ENCODE peak calls at places on chromosomes 6 and 20, in four cellular contexts. M is body of pancreas, P is dorsolateral prefrontal cortex, F is stomach. O is an unnamed sample.

GRCh38 chr6:32664827-32665362 is 1.6 kb downstream of the HLA-DQB1 start:
- DNase-seq in M (no peak), P (no peak), F (peak; percentile 37), O (peak; percentile 20)

GRCh38 chr6:53336070-53336469 is 12.7 kb downstream of the ELOVL5 start:
- DNase-seq in M (no peak), P (no peak), F (no peak), O (no peak)

GRCh38 chr20:46348231-46348803 is 40.0 kb upstream of the CDH22 start:
- DNase-seq in M (no peak), P (no peak), F (no peak), O (peak; percentile 78)

GRCh38 chr6:140269766-140270165 is 895.3 kb upstream of the CITED2 start:
- DNase-seq in M (no peak), P (no peak), F (no peak), O (no peak)

GRCh38 chr6:109139109-109139508 is 43.8 kb downstream of the CEP57L1 start:
- DNase-seq in M (no peak), P (no peak), F (no peak), O (no peak)

GRCh38 chr6:38822963-38823362 is 107.9 kb downstream of the DNAH8 start:
- DNase-seq in M (no peak), P (no peak), F (no peak), O (no peak)

GRCh38 chr20:63112491-63113219 is 103.3 kb downstream of the YTHDF1 start:
- DNase-seq in M (no peak), P (no peak), F (no peak), O (no peak)

GRCh38 chr6:127868338-127868737 is 32.5 kb downstream of the THEMIS start:
- DNase-seq in M (no peak), P (no peak), F (no peak), O (no peak)

GRCh38 chr20:57439432-57439831 is 48.2 kb downstream of the RBM38 start:
- DNase-seq in M (peak; percentile 92), P (no peak), F (peak; percentile 94), O (no peak)

GRCh38 chr6:21189721-21190120 is 403.8 kb upstream of the SOX4 start:
- DNase-seq in M (no peak), P (no peak), F (no peak), O (no peak)

GRCh38 chr6:4351857-4352669 is 216.7 kb upstream of the ECI2 start:
- DNase-seq in M (peak; percentile 30), P (peak; percentile 76), F (peak; percentile 28), O (no peak)

GRCh38 chr6:108175592-108176279 is 9.9 kb downstream of the NR2E1 start:
- DNase-seq in M (peak; percentile 41), P (no peak), F (no peak), O (peak; percentile 23)

GRCh38 chr20:40689100-40689942 is at the start of gene MAFB:
- DNase-seq in M (peak; percentile 94), P (peak; percentile 96), F (peak; percentile 88), O (peak; percentile 21)

GRCh38 chr20:23889775-23890187 is 10.2 kb upstream of the CST5 start:
- DNase-seq in M (peak; percentile 58), P (peak; percentile 54), F (peak; percentile 31), O (peak; percentile 81)

GRCh38 chr6:12311106-12311505 is 20.9 kb downstream of the EDN1 start:
- DNase-seq in M (no peak), P (no peak), F (no peak), O (no peak)

GRCh38 chr6:143465546-143465945 is 14.9 kb downstream of the PEX3 start:
- DNase-seq in M (no peak), P (no peak), F (no peak), O (no peak)

GRCh38 chr20:51633430-51633829 is 90.9 kb upstream of the NFATC2 start:
- DNase-seq in M (no peak), P (no peak), F (no peak), O (no peak)

GRCh38 chr20:33165416-33166055 is 2.4 kb upstream of the BPIFA2 start:
- DNase-seq in M (no peak), P (no peak), F (no peak), O (peak; percentile 67)

GRCh38 chr6:143348531-143348930 is 102.0 kb downstream of the ADAT2 start:
- DNase-seq in M (no peak), P (no peak), F (no peak), O (no peak)

GRCh38 chr6:165906-166305 is 126.4 kb upstream of the DUSP22 start:
- DNase-seq in M (no peak), P (no peak), F (no peak), O (no peak)

GRCh38 chr6:128463942-128464341 is 56.5 kb downstream of the PTPRK start:
- DNase-seq in M (no peak), P (no peak), F (no peak), O (no peak)

GRCh38 chr6:132054525-132054924 is 103.4 kb upstream of the CCN2 start:
- DNase-seq in M (no peak), P (no peak), F (no peak), O (no peak)

GRCh38 chr20:31516166-31516565 is 1.9 kb downstream of the HM13 start:
- DNase-seq in M (no peak), P (no peak), F (no peak), O (no peak)

GRCh38 chr20:31515775-31516107 is 1.5 kb downstream of the HM13 start:
- DNase-seq in M (no peak), P (no peak), F (no peak), O (no peak)

GRCh38 chr20:31516651-31517050 is 2.4 kb downstream of the HM13 start:
- DNase-seq in M (no peak), P (no peak), F (no peak), O (no peak)

GRCh38 chr20:31515072-31515774 is 981 bp downstream of the HM13 start:
- DNase-seq in M (no peak), P (no peak), F (no peak), O (no peak)

DNA sequence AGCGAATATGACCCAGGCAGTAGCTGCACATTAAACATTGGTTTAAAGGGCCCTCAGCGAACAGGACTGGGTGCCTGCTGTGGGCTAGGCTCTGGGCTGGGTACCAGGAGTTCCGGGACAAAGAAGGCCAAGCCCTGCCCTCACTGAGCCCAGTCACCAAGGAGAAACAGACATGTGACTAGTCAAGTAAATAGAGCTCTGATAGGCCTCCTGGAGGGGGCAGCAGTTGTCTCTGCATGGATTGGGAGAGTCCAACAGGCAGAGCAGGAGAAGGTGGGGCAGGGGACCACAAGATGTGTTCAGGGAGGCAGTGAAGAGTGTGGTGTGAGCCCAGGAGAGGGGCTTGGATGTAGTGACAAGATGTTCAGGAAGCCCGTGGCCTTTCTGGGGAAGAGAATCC is 3.1 kb downstream of the HM13 start:
- DNase-seq in M (peak; percentile 76), P (no peak), F (peak; percentile 74), O (peak; percentile 78)
- H3K4me3 ChIP-seq in M (no peak overlapping the region), P (peak overlapping the region; percentile 19), F (no peak overlapping the region), O (no peak overlapping the region)

GRCh38 chr6:37486440-37486839 is 13.3 kb downstream of the CCDC167 start:
- DNase-seq in M (no peak), P (no peak), F (no peak), O (no peak)

GRCh38 chr6:37483917-37484785 is 15.5 kb downstream of the CCDC167 start:
- DNase-seq in M (peak; percentile 55), P (peak; percentile 62), F (peak; percentile 69), O (peak; percentile 87)

GRCh38 chr6:37483502-37483901 is 16.2 kb downstream of the CCDC167 start:
- DNase-seq in M (no peak), P (no peak), F (no peak), O (no peak)

GRCh38 chr6:37484786-37485170 is 14.9 kb downstream of the CCDC167 start:
- DNase-seq in M (no peak), P (no peak), F (no peak), O (no peak)

DNA sequence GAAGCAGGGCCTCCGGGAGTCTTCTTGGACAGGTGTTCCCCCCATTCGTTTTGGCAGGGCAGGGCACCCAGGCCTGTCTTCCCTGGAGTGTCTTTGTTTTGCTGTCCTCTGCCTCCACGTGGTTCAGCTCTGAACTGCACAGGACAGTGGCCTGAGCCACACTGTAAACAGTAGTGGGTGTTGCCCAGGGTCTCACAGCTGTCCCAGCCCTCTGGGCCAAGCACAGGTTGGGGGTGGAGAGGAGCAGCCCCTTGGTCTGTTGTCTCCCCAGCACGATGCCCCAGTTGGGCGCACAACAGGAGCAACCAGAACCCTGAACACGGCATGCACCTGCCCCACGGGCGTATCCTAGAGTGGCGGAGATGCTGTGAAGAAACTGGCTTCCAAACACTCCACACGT is 14.4 kb downstream of the CCDC167 start:
- DNase-seq in M (no peak), P (no peak), F (no peak), O (peak; percentile 81)
- TF ChIP-seq CTCF in M (no peak), P (no peak), F (no peak), O (peak; percentile 85)

GRCh38 chr20:10478930-10479329 is 43.8 kb downstream of the SLX4IP start:
- DNase-seq in M (no peak), P (no peak), F (no peak), O (no peak)

GRCh38 chr20:10476319-10476724 is 41.2 kb downstream of the SLX4IP start:
- DNase-seq in M (no peak), P (no peak), F (no peak), O (no peak)

GRCh38 chr20:10475225-10475624 is 40.1 kb downstream of the SLX4IP start:
- DNase-seq in M (no peak), P (no peak), F (no peak), O (no peak)

GRCh38 chr20:10481671-10482070 is 46.6 kb downstream of the SLX4IP start:
- DNase-seq in M (no peak), P (no peak), F (no peak), O (no peak)

DNA sequence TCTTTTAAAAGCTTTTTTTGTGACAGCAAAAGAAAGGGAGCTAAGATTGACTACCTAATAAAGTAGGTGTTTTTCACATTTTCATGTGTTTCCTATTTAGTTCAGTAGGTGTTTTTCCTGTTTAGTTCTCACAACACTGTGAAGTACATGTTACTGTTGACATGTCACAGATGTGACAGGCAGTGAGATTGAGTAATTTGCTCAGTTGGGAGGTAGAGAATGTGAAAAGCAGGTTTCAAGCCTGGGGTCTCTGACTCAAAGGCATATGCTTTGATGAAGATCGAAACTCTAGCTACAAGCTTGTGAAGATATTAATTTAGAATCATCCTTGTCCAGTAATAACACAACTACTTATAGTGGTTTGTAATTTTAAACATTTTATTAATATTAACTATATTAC is 43.1 kb downstream of the SLX4IP start:
- DNase-seq in M (no peak), P (no peak), F (no peak), O (no peak)
- H3K4me3 ChIP-seq in M (no peak overlapping the region), P (no peak overlapping the region), F (no peak overlapping the region), O (no peak overlapping the region)

DNA sequence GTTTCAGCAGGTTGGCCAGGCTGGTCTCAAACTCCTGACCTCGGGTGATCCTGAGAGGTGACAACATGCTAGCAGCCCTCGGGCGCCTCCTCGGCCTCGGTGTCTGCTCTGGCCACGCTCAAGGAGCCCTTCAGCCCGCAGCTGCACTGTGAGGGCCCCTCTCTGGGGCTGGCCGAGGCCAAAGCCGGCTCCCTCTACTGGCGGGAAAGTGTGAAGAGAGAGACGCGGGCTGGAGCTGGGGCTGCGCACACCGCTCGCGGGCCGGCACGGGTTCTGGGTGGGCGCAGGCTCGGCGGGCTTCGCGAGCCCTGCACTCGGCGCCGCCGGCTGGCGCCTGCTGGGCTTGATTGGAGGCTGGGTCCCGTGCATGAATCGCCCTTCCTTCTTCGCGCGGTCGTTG is 80.8 kb upstream of the RBM24 start:
- DNase-seq in M (no peak), P (no peak), F (no peak), O (peak; percentile 33)
- TF ChIP-seq CTCF in M (no peak), P (no peak), F (no peak), O (peak; percentile 41)

GRCh38 chr6:157840776-157841175 is 17.7 kb downstream of the SNX9 start:
- DNase-seq in M (no peak), P (no peak), F (no peak), O (no peak)
- H3K4me3 ChIP-seq in M (no peak overlapping the region), P (no peak overlapping the region), F (no peak overlapping the region), O (no peak overlapping the region)